ENCODE peak calls at places on chromosome 18, in six cellular contexts. F, C, Z, I, S and B are unnamed samples.

GRCh38 chr18:70293166-70293565 is 4.3 kb downstream of the SOCS6 start:
- DNase-seq in I (no peak), Z (no peak), F (no peak), C (no peak), S (no peak), B (no peak)

GRCh38 chr18:52046842-52047241 is 293.2 kb upstream of the DCC start:
- DNase-seq in Z (no peak), C (no peak), I (no peak), S (no peak), F (no peak), B (no peak)

GRCh38 chr18:74256190-74256589 is 35.6 kb downstream of the CYB5A start:
- DNase-seq in Z (no peak), S (no peak), I (no peak), C (no peak), F (no peak), B (no peak)

GRCh38 chr18:23077493-23078256 is 57.6 kb upstream of the CABLES1 start:
- DNase-seq in Z (no peak), S (no peak), C (no peak), I (no peak), F (peak; percentile 39), B (peak; percentile 30)

GRCh38 chr18:73007195-73007934 is 139.6 kb upstream of the NETO1 start:
- DNase-seq in S (no peak), C (no peak), F (no peak), I (peak; percentile 15), Z (no peak), B (no peak)

GRCh38 chr18:50401888-50402287 is 27.0 kb downstream of the SKA1 start:
- DNase-seq in S (peak; percentile 32), C (no peak), Z (no peak), F (no peak), I (peak; percentile 2), B (peak; percentile 45)

GRCh38 chr18:79558196-79559120 is 121.1 kb upstream of the CTDP1 start:
- DNase-seq in S (no peak), F (no peak), C (no peak), Z (no peak), I (no peak), B (no peak)

GRCh38 chr18:57150828-57151227 is 3.9 kb downstream of the BOD1L2 start:
- DNase-seq in I (no peak), C (no peak), S (no peak), F (no peak), Z (no peak), B (no peak)

GRCh38 chr18:57925706-57926105 is 118.3 kb upstream of the NEDD4L start:
- DNase-seq in Z (no peak), C (no peak), S (peak; percentile 13), F (no peak), I (peak; percentile 71), B (no peak)